ENCODE peak calls at places on chromosomes 5 and 9, in five cellular contexts. C is NT2/D1, Z is HEK293T, Y is H1, X is GM12878. J is an unnamed sample.

GRCh38 chr9:134560654-134561053 is 80.9 kb upstream of the COL5A1 start:
- DNase-seq in Y (no peak), X (no peak), Z (no peak), C (no peak), J (no peak)

GRCh38 chr5:113212244-113212920 is 222.4 kb downstream of the TSSK1B start:
- DNase-seq in Z (no peak), Y (no peak), C (no peak), X (no peak), J (no peak)

GRCh38 chr5:1962619-1963355 is 80.1 kb upstream of the IRX4 start:
- DNase-seq in C (no peak), X (no peak), Z (no peak), Y (no peak), J (no peak)

GRCh38 chr5:35920890-35921289 is 17.5 kb downstream of the CAPSL start:
- DNase-seq in C (no peak), Y (no peak), X (no peak), Z (peak; percentile 18), J (no peak)

GRCh38 chr5:32709789-32710334 is 1.3 kb upstream of the NPR3 start:
- DNase-seq in C (no peak), Z (peak; percentile 66), X (no peak), Y (no peak), J (peak; percentile 41)

GRCh38 chr5:10307206-10308148 is at the start of gene CMBL:
- DNase-seq in Y (no peak), Z (peak; percentile 42), X (no peak), C (peak; percentile 39), J (peak; percentile 39)

GRCh38 chr5:176134529-176135223 is 103.5 kb upstream of the SIMC1 start:
- DNase-seq in Y (no peak), X (no peak), Z (no peak), C (no peak), J (no peak)

GRCh38 chr5:854966-855743 is 4.4 kb upstream of the ZDHHC11 start:
- DNase-seq in X (no peak), Z (no peak), C (no peak), Y (no peak), J (no peak)

GRCh38 chr9:93060746-93061259 is 2.3 kb downstream of the SUSD3 start:
- DNase-seq in Z (no peak), X (peak; percentile 40), C (no peak), Y (no peak), J (no peak)

GRCh38 chr5:150641006-150641570 is 628 bp downstream of the SYNPO start:
- DNase-seq in C (no peak), Y (no peak), X (no peak), Z (no peak), J (peak; percentile 15)

GRCh38 chr5:78548216-78548615 is 100.4 kb downstream of the LHFPL2 start:
- DNase-seq in Z (no peak), Y (no peak), X (no peak), C (no peak), J (no peak)

DNA sequence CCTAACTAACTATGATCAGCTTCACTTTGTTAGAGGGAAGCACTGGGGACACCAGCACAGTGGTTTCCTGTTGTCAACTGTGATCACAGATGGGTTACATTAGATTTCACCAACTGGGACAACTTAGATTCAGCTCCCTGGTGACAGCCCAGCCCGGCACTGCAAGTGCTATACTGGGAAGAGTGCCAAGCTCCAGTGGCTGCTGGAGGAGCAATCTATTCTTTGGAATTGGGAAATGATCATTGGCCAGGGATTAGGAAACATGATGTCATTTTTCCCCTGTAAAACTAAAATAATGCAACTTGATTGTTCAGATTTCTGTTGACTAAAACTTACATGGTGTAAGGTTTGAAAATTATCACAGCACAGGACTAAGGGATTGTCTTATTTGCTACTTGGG is 33.2 kb downstream of the PTGR1 start:
- DNase-seq in Y (no peak), X (no peak), Z (no peak), C (no peak), J (no peak)
- TF ChIP-seq SUZ12 in Y (no peak), X (no peak), Z (no peak), C (no peak), J (no peak)

GRCh38 chr9:110040788-110041187 is 167.2 kb downstream of the C9orf152 start:
- DNase-seq in Z (no peak), C (no peak), Y (no peak), X (no peak), J (peak; percentile 46)
- TF ChIP-seq SUZ12 in Z (no peak), C (no peak), Y (no peak), X (no peak), J (no peak)

GRCh38 chr5:57072218-57072892 is 101.5 kb upstream of the GPBP1 start:
- DNase-seq in X (no peak), Y (peak; percentile 17), Z (no peak), C (peak; percentile 33), J (peak; percentile 22)
- TF ChIP-seq SUZ12 in X (no peak), Y (no peak), Z (no peak), C (no peak), J (no peak)

DNA sequence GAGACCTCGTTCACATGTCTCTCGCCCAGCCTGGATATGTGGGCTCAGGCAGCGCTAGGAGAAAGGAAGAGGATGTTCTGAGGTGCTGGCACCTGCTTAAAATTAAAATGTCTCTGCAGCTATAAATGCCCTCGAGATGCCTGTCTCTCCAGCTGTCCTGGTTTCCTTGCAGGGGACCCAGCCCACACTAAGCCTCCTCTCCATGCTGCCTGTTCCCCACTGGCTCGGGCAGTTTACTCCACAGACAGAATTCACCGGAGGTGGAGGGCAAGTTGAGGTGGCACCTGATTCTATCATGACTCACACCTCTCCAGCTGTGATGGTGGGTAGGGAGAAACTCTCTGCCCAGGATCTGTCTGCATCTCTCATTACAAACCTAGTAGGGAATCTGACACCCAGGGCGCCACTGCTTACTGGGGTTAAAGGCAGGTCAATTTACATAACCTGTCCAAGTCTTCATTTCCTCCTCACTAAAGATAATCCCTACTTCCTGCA is 420.9 kb downstream of the SPOCK1 start:
- DNase-seq in C (no peak), Y (no peak), X (no peak), Z (no peak), J (no peak)
- TF ChIP-seq SUZ12 in C (no peak), Y (no peak), X (no peak), Z (no peak), J (no peak)

GRCh38 chr5:109404428-109404960 is 5.3 kb downstream of the PJA2 start:
- DNase-seq in Y (no peak), C (no peak), Z (no peak), X (no peak), J (no peak)
- TF ChIP-seq SUZ12 in Y (no peak), C (no peak), Z (no peak), X (no peak), J (no peak)

DNA sequence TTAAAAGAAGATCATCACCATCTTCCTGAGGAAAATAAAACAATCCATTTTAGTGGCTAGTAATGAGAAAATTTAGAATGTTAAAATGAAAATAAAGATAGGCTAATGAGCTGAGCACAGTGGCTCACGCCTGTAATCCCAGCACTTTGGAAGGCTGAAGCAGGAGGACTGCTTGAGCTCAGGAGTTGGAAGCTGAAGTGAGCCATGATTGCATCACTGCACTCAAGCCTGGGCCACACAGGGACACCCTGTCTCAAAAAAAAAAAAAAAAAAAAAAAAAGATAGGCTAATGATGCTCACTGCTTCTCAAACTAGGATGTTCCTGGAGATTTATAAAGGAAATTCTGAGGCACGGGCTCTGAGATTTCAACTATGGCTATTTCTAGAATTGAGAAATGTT is 50.3 kb downstream of the CPLANE1 start:
- DNase-seq in Y (no peak), Z (no peak), X (no peak), C (no peak), J (no peak)
- TF ChIP-seq SUZ12 in Y (no peak), Z (no peak), X (no peak), C (no peak), J (no peak)

DNA sequence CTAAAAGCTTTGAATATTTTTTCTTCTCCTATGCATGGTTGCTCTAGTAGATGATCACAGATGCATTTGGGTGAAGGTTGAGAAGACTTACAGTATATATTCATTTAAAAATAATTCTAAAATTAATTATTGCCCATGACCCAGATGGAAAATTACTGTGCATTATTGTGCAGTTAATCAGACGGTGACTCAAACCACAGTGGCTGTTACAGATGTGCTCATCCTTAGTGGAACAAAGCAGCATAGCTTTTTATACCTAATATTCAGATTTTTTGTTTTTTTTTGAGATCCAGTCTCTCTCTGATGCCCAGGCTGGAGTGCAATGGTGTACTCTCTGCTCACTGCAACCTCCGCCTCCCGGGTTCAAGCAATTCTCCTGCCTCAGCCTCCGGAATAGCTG is 10.7 kb downstream of the OR2V1 start:
- DNase-seq in Y (no peak), Z (no peak), C (no peak), X (no peak), J (no peak)
- TF ChIP-seq SUZ12 in Y (no peak), Z (no peak), C (no peak), X (no peak), J (no peak)

DNA sequence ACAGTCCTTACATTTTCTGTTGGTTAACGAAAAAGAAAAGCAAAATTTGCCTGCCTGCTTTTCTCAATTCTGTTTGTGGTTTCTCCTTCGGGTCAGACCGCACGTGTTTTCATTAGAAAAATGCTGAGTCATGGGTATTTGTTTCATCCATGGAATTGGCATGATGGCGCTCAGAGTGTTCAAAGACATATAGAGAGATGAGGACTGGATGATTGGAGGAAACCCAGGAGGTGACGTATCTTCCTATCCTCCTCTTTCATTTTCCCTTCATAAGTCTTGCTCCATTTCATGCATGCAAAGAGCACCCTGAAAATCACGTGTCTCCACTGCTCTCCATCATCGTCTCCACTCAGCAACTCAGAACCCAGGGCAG is 353.8 kb upstream of the WWC1 start:
- DNase-seq in Z (no peak), Y (no peak), X (no peak), C (no peak), J (no peak)
- TF ChIP-seq SUZ12 in Z (no peak), Y (no peak), X (no peak), C (no peak), J (no peak)

GRCh38 chr9:113464286-113464660 is 746 bp downstream of the RGS3 start:
- DNase-seq in Y (no peak), X (no peak), C (no peak), Z (no peak), J (no peak)
- TF ChIP-seq SUZ12 in Y (no peak), X (no peak), C (no peak), Z (no peak), J (no peak)

J was measured in HepG2.